ENCODE peak calls at places on chromosomes 1 and 21, in four cellular contexts. O is H1, W is H9, L is neuronal stem cell. B is an unnamed sample.

GRCh38 chr1:16115468-16116363 is 40.2 kb downstream of the EPHA2 start:
- DNase-seq in O (peak), L (peak), W (peak), B (no peak)

GRCh38 chr1:209653915-209654351 is 1.7 kb upstream of the LAMB3 start:
- DNase-seq in L (no peak), W (no peak), O (no peak), B (no peak)

GRCh38 chr1:109984190-109984455 is 442 bp upstream of the AHCYL1 start:
- DNase-seq in L (no peak), W (no peak), O (no peak), B (peak)

GRCh38 chr1:24465638-24466037 is 37.0 kb upstream of the RCAN3 start:
- DNase-seq in O (no peak), W (no peak), L (no peak), B (no peak)

GRCh38 chr1:59434336-59434735 is 137.4 kb downstream of the FGGY start:
- DNase-seq in O (no peak), W (no peak), L (no peak), B (peak)

GRCh38 chr1:35717911-35718476 is 690 bp downstream of the C1orf216 start:
- DNase-seq in O (no peak), W (peak), L (no peak), B (peak)

GRCh38 chr1:151135433-151136385 is 10.7 kb downstream of the SEMA6C start:
- DNase-seq in O (no peak), W (no peak), L (no peak), B (no peak)

GRCh38 chr21:28509031-28509430 is 483.6 kb downstream of the LTN1 start:
- DNase-seq in L (no peak), W (no peak), O (no peak), B (no peak)

GRCh38 chr1:231493421-231494185 is 34.9 kb upstream of the TSNAX start:
- DNase-seq in L (no peak), W (no peak), O (no peak), B (peak)

GRCh38 chr1:91751281-91751680 is 134.7 kb downstream of the TGFBR3 start:
- DNase-seq in O (no peak), W (no peak), L (no peak), B (no peak)

GRCh38 chr1:51330331-51331201 is at the start of gene TTC39A:
- DNase-seq in W (no peak), L (no peak), O (no peak), B (no peak)
- H2BK15ac ChIP-seq in W (no peak), L (peak), O (no peak), B (peak)

GRCh38 chr1:13543451-13543911 is 29.7 kb upstream of the LRRC38 start:
- DNase-seq in O (no peak), W (no peak), L (no peak), B (no peak)

GRCh38 chr1:13540871-13541270 is 27.1 kb upstream of the LRRC38 start:
- DNase-seq in W (no peak), L (no peak), O (no peak), B (no peak)

GRCh38 chr1:13543927-13544556 is 30.2 kb upstream of the LRRC38 start:
- DNase-seq in L (peak), O (no peak), W (no peak), B (no peak)

GRCh38 chr1:13539683-13540082 is 25.9 kb upstream of the LRRC38 start:
- DNase-seq in W (no peak), L (no peak), O (no peak), B (no peak)

GRCh38 chr1:13541435-13542215 is 27.8 kb upstream of the LRRC38 start:
- DNase-seq in W (no peak), L (no peak), O (no peak), B (no peak)
- H2AFZ ChIP-seq in W (no peak), L (no peak), O (no peak), B (no peak)

GRCh38 chr1:178093150-178093957 is 550 bp upstream of the RASAL2 start:
- DNase-seq in L (peak), W (peak), O (peak), B (peak)
- H2BK12ac ChIP-seq in L (no peak), W (no peak), O (no peak), B (peak)

DNA sequence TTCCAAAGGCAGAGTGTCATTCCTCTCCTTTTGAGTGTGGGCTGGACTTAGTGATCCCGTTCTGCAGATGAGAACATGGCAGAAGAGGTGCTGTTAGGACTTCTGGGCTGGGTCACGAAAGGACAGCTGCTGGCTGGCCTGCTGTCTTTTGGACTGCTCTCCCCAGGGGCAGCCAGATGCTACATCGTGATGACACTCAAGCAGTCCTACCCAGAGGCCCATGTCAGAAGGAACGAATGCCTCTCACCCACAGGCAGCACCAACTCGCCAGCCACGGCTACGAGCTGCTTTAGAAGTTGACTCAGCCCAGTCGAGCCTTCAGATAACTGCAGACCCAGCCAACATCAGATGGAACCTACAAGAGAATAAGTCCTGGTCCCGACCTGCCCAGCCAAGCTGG is 156.5 kb downstream of the KCNJ6 start:
- DNase-seq in O (no peak), L (no peak), W (no peak), B (no peak)
- H2BK15ac ChIP-seq in O (no peak), L (no peak), W (no peak), B (no peak)

DNA sequence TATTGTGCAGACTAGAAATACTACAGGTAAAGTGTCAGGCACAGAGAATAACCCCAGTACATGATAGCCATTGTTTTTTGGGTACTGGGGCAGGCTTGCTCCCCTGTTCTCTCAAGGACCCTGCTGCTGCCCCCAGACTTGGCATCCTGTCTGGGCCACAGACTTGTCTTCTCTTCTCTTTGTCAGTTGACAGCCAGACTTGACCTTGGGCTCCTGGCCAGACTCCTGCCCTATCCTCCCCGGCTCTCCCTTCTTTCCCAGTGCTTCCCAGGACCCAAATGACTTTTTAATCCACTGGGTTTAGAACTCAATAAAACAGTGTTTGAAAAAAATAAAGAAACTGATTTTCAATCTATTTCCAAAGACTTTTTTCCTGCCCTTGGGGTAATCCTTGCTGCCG is 43.2 kb downstream of the ZSCAN20 start:
- DNase-seq in L (no peak), O (no peak), W (no peak), B (no peak)
- H2AFZ ChIP-seq in L (no peak), O (no peak), W (no peak), B (no peak)

DNA sequence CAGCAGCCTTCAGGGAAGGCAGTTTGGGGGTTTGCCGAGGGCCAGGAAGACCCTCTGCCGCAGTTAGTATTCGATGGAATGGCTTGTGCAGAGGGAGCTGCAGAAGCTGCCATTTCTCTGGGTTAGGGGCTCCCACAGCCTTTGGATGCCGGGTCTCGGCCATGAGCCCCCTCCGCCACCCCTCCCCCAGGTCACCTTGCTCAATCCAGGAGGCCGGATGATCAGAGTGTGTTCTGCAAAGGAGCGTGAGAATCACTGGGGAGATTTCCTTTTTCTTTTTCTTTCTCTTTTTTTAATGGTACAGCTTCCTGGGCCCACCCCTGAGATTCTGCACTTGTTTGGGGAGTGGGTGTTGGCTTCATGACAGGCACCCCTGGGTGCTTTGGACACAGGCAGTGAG is 18.2 kb downstream of the TNFRSF1B start:
- DNase-seq in O (no peak), W (no peak), L (no peak), B (peak)
- H2BK12ac ChIP-seq in O (no peak), W (no peak), L (peak), B (peak)

DNA sequence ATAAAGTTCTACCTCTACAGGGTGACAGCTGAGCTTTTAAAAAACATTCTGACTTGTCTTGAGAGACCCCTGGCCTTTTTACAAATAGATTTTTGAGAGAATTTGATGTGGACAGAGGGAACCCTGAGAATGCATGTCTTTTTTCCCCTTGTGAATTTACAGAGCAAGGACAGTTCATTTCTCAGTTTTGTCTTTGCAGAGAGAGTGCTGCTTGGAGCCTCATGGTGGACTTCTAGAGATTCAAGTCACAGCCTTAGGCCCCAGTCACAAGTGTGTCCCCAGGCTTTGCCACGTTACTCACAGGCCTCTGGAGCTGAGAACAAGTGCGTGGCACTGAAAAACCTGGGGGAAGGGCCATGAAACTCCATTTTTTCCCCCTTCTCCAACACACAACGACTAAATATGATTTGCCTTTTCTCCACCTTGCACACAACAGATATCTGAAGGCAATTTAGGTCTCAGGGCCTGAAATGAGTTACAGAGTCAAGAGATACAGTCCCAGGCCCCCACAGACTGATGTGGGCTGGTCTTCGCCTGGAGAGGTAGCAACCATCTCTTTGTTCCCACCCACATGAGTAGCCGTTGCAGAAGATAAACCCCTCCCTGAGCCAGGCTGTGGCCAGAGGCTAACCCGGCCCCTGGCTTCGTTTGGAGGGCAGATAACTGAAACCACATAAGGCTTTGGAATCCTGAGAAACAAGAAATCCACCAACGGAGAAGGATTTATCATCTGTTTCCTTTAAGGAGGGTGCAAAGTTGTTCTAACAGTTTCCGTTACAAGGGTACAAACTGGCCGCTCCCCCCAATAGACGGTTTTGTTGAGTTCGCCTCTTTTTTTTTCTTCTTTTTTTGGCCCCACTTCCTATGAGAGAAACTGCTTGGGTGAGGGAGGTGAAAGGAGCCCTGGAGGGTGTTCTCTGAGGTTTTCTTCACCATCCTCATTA is 1.0 kb upstream of the PIGV start:
- DNase-seq in L (no peak), O (no peak), W (peak), B (peak)
- H2BK15ac ChIP-seq in L (no peak), O (peak), W (no peak), B (peak)

B was measured in mesenchymal stem cell.